ENCODE peak calls at places on chromosome 3, in ten cellular contexts. One of them, this sample, is unnamed.

GRCh38 chr3:181716916-181717315 is 5.2 kb downstream of the SOX2 start:
- DNase-seq in Peyer's patch: no peak
- DNase-seq in endothelial cell of umbilical vein: no peak
- DNase-seq in uterus: no peak
- DNase-seq in tibial nerve: no peak
- DNase-seq in A549: no peak
- DNase-seq in lower leg skin: no peak
- DNase-seq in heart left ventricle: no peak
- DNase-seq in H1: no peak
- DNase-seq in esophagus squamous epithelium: no peak
- DNase-seq in this sample: no peak

GRCh38 chr3:59334585-59334984 is 284.8 kb upstream of the CFAP20DC start:
- DNase-seq in Peyer's patch: no peak
- DNase-seq in endothelial cell of umbilical vein: no peak
- DNase-seq in uterus: no peak
- DNase-seq in tibial nerve: no peak
- DNase-seq in A549: no peak
- DNase-seq in lower leg skin: no peak
- DNase-seq in heart left ventricle: no peak
- DNase-seq in H1: no peak
- DNase-seq in esophagus squamous epithelium: no peak
- DNase-seq in this sample: no peak

GRCh38 chr3:166284994-166285393 is 447.8 kb upstream of the BCHE start:
- DNase-seq in Peyer's patch: no peak
- DNase-seq in endothelial cell of umbilical vein: peak; percentile 13
- DNase-seq in uterus: no peak
- DNase-seq in tibial nerve: no peak
- DNase-seq in A549: peak; percentile 5
- DNase-seq in lower leg skin: no peak
- DNase-seq in heart left ventricle: no peak
- DNase-seq in H1: no peak
- DNase-seq in esophagus squamous epithelium: no peak
- DNase-seq in this sample: no peak

GRCh38 chr3:138921316-138922292 is 25.3 kb downstream of the FOXL2 start:
- DNase-seq in Peyer's patch: no peak
- DNase-seq in endothelial cell of umbilical vein: no peak
- DNase-seq in uterus: no peak
- DNase-seq in tibial nerve: no peak
- DNase-seq in A549: peak; percentile 21
- DNase-seq in lower leg skin: no peak
- DNase-seq in heart left ventricle: no peak
- DNase-seq in H1: no peak
- DNase-seq in esophagus squamous epithelium: no peak
- DNase-seq in this sample: no peak

GRCh38 chr3:54083901-54084300 is 38.5 kb upstream of the CACNA2D3 start:
- DNase-seq in Peyer's patch: no peak
- DNase-seq in endothelial cell of umbilical vein: no peak
- DNase-seq in uterus: no peak
- DNase-seq in tibial nerve: no peak
- DNase-seq in A549: no peak
- DNase-seq in lower leg skin: no peak
- DNase-seq in heart left ventricle: no peak
- DNase-seq in H1: no peak
- DNase-seq in esophagus squamous epithelium: no peak
- DNase-seq in this sample: no peak

GRCh38 chr3:198030125-198030524 is 70.1 kb downstream of the LMLN start:
- DNase-seq in Peyer's patch: no peak
- DNase-seq in endothelial cell of umbilical vein: no peak
- DNase-seq in uterus: no peak
- DNase-seq in tibial nerve: no peak
- DNase-seq in A549: no peak
- DNase-seq in lower leg skin: no peak
- DNase-seq in heart left ventricle: no peak
- DNase-seq in H1: no peak
- DNase-seq in esophagus squamous epithelium: no peak
- DNase-seq in this sample: no peak

GRCh38 chr3:127426444-127427168 is 138.8 kb upstream of the PRR20G start:
- DNase-seq in Peyer's patch: peak; percentile 37
- DNase-seq in endothelial cell of umbilical vein: no peak
- DNase-seq in uterus: peak; percentile 2
- DNase-seq in tibial nerve: no peak
- DNase-seq in A549: no peak
- DNase-seq in lower leg skin: no peak
- DNase-seq in heart left ventricle: no peak
- DNase-seq in H1: no peak
- DNase-seq in esophagus squamous epithelium: no peak
- DNase-seq in this sample: no peak

GRCh38 chr3:151721294-151721693 is 12.4 kb upstream of the AADACL2 start:
- DNase-seq in Peyer's patch: no peak
- DNase-seq in endothelial cell of umbilical vein: no peak
- DNase-seq in uterus: no peak
- DNase-seq in tibial nerve: no peak
- DNase-seq in A549: no peak
- DNase-seq in lower leg skin: no peak
- DNase-seq in heart left ventricle: no peak
- DNase-seq in H1: no peak
- DNase-seq in esophagus squamous epithelium: no peak
- DNase-seq in this sample: no peak

GRCh38 chr3:169792359-169792758 is 19.2 kb downstream of the MYNN start:
- DNase-seq in Peyer's patch: no peak
- DNase-seq in endothelial cell of umbilical vein: no peak
- DNase-seq in uterus: no peak
- DNase-seq in tibial nerve: no peak
- DNase-seq in A549: no peak
- DNase-seq in lower leg skin: no peak
- DNase-seq in heart left ventricle: no peak
- DNase-seq in H1: no peak
- DNase-seq in esophagus squamous epithelium: no peak
- DNase-seq in this sample: no peak

GRCh38 chr3:181637056-181637798 is 74.5 kb upstream of the SOX2 start:
- DNase-seq in Peyer's patch: no peak
- DNase-seq in endothelial cell of umbilical vein: no peak
- DNase-seq in uterus: no peak
- DNase-seq in tibial nerve: no peak
- DNase-seq in A549: no peak
- DNase-seq in lower leg skin: no peak
- DNase-seq in heart left ventricle: no peak
- DNase-seq in H1: no peak
- DNase-seq in esophagus squamous epithelium: no peak
- DNase-seq in this sample: no peak

GRCh38 chr3:105195260-105195659 is 171.4 kb upstream of the ALCAM start:
- DNase-seq in Peyer's patch: no peak
- DNase-seq in endothelial cell of umbilical vein: peak; percentile 85
- DNase-seq in uterus: no peak
- DNase-seq in tibial nerve: no peak
- DNase-seq in A549: no peak
- DNase-seq in lower leg skin: no peak
- DNase-seq in heart left ventricle: no peak
- DNase-seq in H1: no peak
- DNase-seq in esophagus squamous epithelium: no peak
- DNase-seq in this sample: no peak

GRCh38 chr3:155556531-155556930 is 188.3 kb downstream of the PLCH1 start:
- DNase-seq in Peyer's patch: no peak
- DNase-seq in endothelial cell of umbilical vein: no peak
- DNase-seq in uterus: no peak
- DNase-seq in tibial nerve: no peak
- DNase-seq in A549: no peak
- DNase-seq in lower leg skin: no peak
- DNase-seq in heart left ventricle: no peak
- DNase-seq in H1: no peak
- DNase-seq in esophagus squamous epithelium: no peak
- DNase-seq in this sample: no peak

GRCh38 chr3:169769287-169770181 is at the start of gene ACTRT3:
- DNase-seq in Peyer's patch: peak; percentile 88
- DNase-seq in endothelial cell of umbilical vein: peak; percentile 69
- DNase-seq in uterus: peak; percentile 43
- DNase-seq in tibial nerve: peak; percentile 30
- DNase-seq in A549: peak; percentile 73
- DNase-seq in lower leg skin: no peak
- DNase-seq in heart left ventricle: peak; percentile 68
- DNase-seq in H1: no peak
- DNase-seq in esophagus squamous epithelium: peak; percentile 15
- DNase-seq in this sample: peak; percentile 77

GRCh38 chr3:112088944-112089343 is 2.8 kb downstream of the C3orf52 start:
- DNase-seq in Peyer's patch: no peak
- DNase-seq in endothelial cell of umbilical vein: no peak
- DNase-seq in uterus: no peak
- DNase-seq in tibial nerve: no peak
- DNase-seq in A549: no peak
- DNase-seq in lower leg skin: no peak
- DNase-seq in heart left ventricle: no peak
- DNase-seq in H1: no peak
- DNase-seq in esophagus squamous epithelium: no peak
- DNase-seq in this sample: no peak

GRCh38 chr3:179098388-179099077 is 26.9 kb upstream of the ZMAT3 start:
- DNase-seq in Peyer's patch: no peak
- DNase-seq in endothelial cell of umbilical vein: no peak
- DNase-seq in uterus: no peak
- DNase-seq in tibial nerve: no peak
- DNase-seq in A549: no peak
- DNase-seq in lower leg skin: no peak
- DNase-seq in heart left ventricle: no peak
- DNase-seq in H1: no peak
- DNase-seq in esophagus squamous epithelium: no peak
- DNase-seq in this sample: no peak

GRCh38 chr3:184561329-184562145 is at the start of gene EPHB3:
- DNase-seq in Peyer's patch: peak; percentile 99
- DNase-seq in endothelial cell of umbilical vein: peak; percentile 99
- DNase-seq in uterus: peak; percentile 100
- DNase-seq in tibial nerve: peak; percentile 99
- DNase-seq in A549: peak; percentile 96
- DNase-seq in lower leg skin: peak; percentile 100
- DNase-seq in heart left ventricle: peak; percentile 99
- DNase-seq in H1: peak; percentile 99
- DNase-seq in esophagus squamous epithelium: peak; percentile 87
- DNase-seq in this sample: peak; percentile 99
- TF ChIP-seq POLR2A in Peyer's patch: peak; percentile 90
- TF ChIP-seq POLR2A in endothelial cell of umbilical vein: no peak
- TF ChIP-seq POLR2A in uterus: peak; percentile 97
- TF ChIP-seq POLR2A in tibial nerve: peak; percentile 97
- TF ChIP-seq POLR2A in A549: peak; percentile 69
- TF ChIP-seq POLR2A in lower leg skin: peak; percentile 57
- TF ChIP-seq POLR2A in heart left ventricle: peak; percentile 76
- TF ChIP-seq POLR2A in H1: peak; percentile 46
- TF ChIP-seq POLR2A in esophagus squamous epithelium: no peak
- TF ChIP-seq POLR2A in this sample: peak; percentile 95

GRCh38 chr3:15064835-15065549 is at the start of gene MRPS25:
- DNase-seq in Peyer's patch: peak; percentile 96
- DNase-seq in endothelial cell of umbilical vein: peak; percentile 96
- DNase-seq in uterus: peak; percentile 83
- DNase-seq in tibial nerve: peak; percentile 74
- DNase-seq in A549: peak; percentile 92
- DNase-seq in lower leg skin: peak; percentile 86
- DNase-seq in heart left ventricle: peak; percentile 91
- DNase-seq in H1: peak; percentile 53
- DNase-seq in esophagus squamous epithelium: peak; percentile 58
- DNase-seq in this sample: peak; percentile 92
- TF ChIP-seq POLR2A in Peyer's patch: peak; percentile 92
- TF ChIP-seq POLR2A in endothelial cell of umbilical vein: peak; percentile 96
- TF ChIP-seq POLR2A in uterus: peak; percentile 85
- TF ChIP-seq POLR2A in tibial nerve: peak; percentile 84
- TF ChIP-seq POLR2A in A549: peak; percentile 98
- TF ChIP-seq POLR2A in lower leg skin: peak; percentile 53
- TF ChIP-seq POLR2A in heart left ventricle: peak; percentile 59
- TF ChIP-seq POLR2A in H1: peak; percentile 94
- TF ChIP-seq POLR2A in esophagus squamous epithelium: no peak
- TF ChIP-seq POLR2A in this sample: peak; percentile 91

GRCh38 chr3:69082805-69083204 is 1.9 kb upstream of the ARL6IP5 start:
- DNase-seq in Peyer's patch: peak; percentile 83
- DNase-seq in endothelial cell of umbilical vein: peak; percentile 71
- DNase-seq in uterus: no peak
- DNase-seq in tibial nerve: no peak
- DNase-seq in A549: peak; percentile 43
- DNase-seq in lower leg skin: no peak
- DNase-seq in heart left ventricle: peak; percentile 52
- DNase-seq in H1: no peak
- DNase-seq in esophagus squamous epithelium: no peak
- DNase-seq in this sample: peak; percentile 51

GRCh38 chr3:69084326-69084667 is 440 bp upstream of the ARL6IP5 start:
- DNase-seq in Peyer's patch: no peak
- DNase-seq in endothelial cell of umbilical vein: peak; percentile 93
- DNase-seq in uterus: no peak
- DNase-seq in tibial nerve: no peak
- DNase-seq in A549: no peak
- DNase-seq in lower leg skin: no peak
- DNase-seq in heart left ventricle: no peak
- DNase-seq in H1: no peak
- DNase-seq in esophagus squamous epithelium: no peak
- DNase-seq in this sample: no peak

GRCh38 chr3:69081583-69082262 is 1.6 kb upstream of the UBA3 start:
- DNase-seq in Peyer's patch: no peak
- DNase-seq in endothelial cell of umbilical vein: peak; percentile 69
- DNase-seq in uterus: no peak
- DNase-seq in tibial nerve: no peak
- DNase-seq in A549: peak; percentile 43
- DNase-seq in lower leg skin: no peak
- DNase-seq in heart left ventricle: no peak
- DNase-seq in H1: no peak
- DNase-seq in esophagus squamous epithelium: no peak
- DNase-seq in this sample: no peak

GRCh38 chr3:69079269-69080159 is 651 bp downstream of the UBA3 start:
- DNase-seq in Peyer's patch: no peak
- DNase-seq in endothelial cell of umbilical vein: peak; percentile 38
- DNase-seq in uterus: no peak
- DNase-seq in tibial nerve: no peak
- DNase-seq in A549: no peak
- DNase-seq in lower leg skin: no peak
- DNase-seq in heart left ventricle: no peak
- DNase-seq in H1: no peak
- DNase-seq in esophagus squamous epithelium: no peak
- DNase-seq in this sample: no peak

DNA sequence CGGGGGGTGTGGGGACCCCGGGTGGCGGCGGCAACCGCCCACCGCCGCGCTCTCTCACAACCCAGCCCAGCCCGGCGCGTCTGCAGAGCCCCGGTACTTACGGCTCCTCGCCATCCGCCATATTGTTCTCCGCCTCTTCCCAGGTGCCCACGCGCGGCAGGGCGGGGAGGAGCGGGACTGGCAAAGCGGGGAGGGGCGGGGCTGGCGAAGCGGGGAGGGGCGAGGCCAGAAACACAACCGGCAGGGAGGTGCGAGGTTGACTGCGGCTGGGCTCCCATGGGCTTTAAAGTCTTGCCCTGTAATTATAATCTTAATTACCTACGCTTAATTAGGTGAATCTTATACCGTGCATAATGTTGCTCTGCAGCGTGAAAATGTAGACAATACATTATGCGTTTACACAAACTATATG is at the start of gene UBA3:
- DNase-seq in Peyer's patch: peak; percentile 97
- DNase-seq in endothelial cell of umbilical vein: peak; percentile 86
- DNase-seq in uterus: peak; percentile 89
- DNase-seq in tibial nerve: peak; percentile 91
- DNase-seq in A549: peak; percentile 83
- DNase-seq in lower leg skin: peak; percentile 90
- DNase-seq in heart left ventricle: peak; percentile 93
- DNase-seq in H1: peak; percentile 36
- DNase-seq in esophagus squamous epithelium: peak; percentile 72
- DNase-seq in this sample: peak; percentile 95
- TF ChIP-seq POLR2A in Peyer's patch: peak; percentile 59
- TF ChIP-seq POLR2A in endothelial cell of umbilical vein: peak; percentile 86
- TF ChIP-seq POLR2A in uterus: peak; percentile 41
- TF ChIP-seq POLR2A in tibial nerve: peak; percentile 39
- TF ChIP-seq POLR2A in A549: peak; percentile 80
- TF ChIP-seq POLR2A in lower leg skin: no peak
- TF ChIP-seq POLR2A in heart left ventricle: no peak
- TF ChIP-seq POLR2A in H1: peak; percentile 86
- TF ChIP-seq POLR2A in esophagus squamous epithelium: no peak
- TF ChIP-seq POLR2A in this sample: peak; percentile 58

GRCh38 chr3:187742351-187743171 is 2.7 kb downstream of the BCL6 start:
- DNase-seq in Peyer's patch: peak; percentile 62
- DNase-seq in endothelial cell of umbilical vein: no peak
- DNase-seq in uterus: peak; percentile 81
- DNase-seq in tibial nerve: no peak
- DNase-seq in A549: no peak
- DNase-seq in lower leg skin: no peak
- DNase-seq in heart left ventricle: peak; percentile 71
- DNase-seq in H1: no peak
- DNase-seq in esophagus squamous epithelium: no peak
- DNase-seq in this sample: peak; percentile 39
- TF ChIP-seq POLR2A in Peyer's patch: no peak
- TF ChIP-seq POLR2A in endothelial cell of umbilical vein: no peak
- TF ChIP-seq POLR2A in uterus: no peak
- TF ChIP-seq POLR2A in tibial nerve: peak; percentile 35
- TF ChIP-seq POLR2A in A549: no peak
- TF ChIP-seq POLR2A in lower leg skin: no peak
- TF ChIP-seq POLR2A in heart left ventricle: peak; percentile 6
- TF ChIP-seq POLR2A in H1: no peak
- TF ChIP-seq POLR2A in esophagus squamous epithelium: no peak
- TF ChIP-seq POLR2A in this sample: peak; percentile 7

This sample was measured in transverse colon.